ENCODE peak calls at places on chromosome 13, in six cellular contexts. One of them, this sample, is unnamed. For H3K27me3, the result is how much of the 10 kb centered on the place peaks cover.

GRCh38 chr13:76570485-76570884 is 315.7 kb downstream of the KCTD12 start:
- DNase-seq in AG04450: no peak
- DNase-seq in cardiac muscle cell: no peak
- DNase-seq in left ventricle myocardium inferior: no peak
- DNase-seq in adrenal gland: no peak
- DNase-seq in heart left ventricle: no peak
- DNase-seq in this sample: no peak

GRCh38 chr13:41310963-41311606 is at the start of gene NAA16:
- DNase-seq in AG04450: peak
- DNase-seq in cardiac muscle cell: peak
- DNase-seq in left ventricle myocardium inferior: peak
- DNase-seq in adrenal gland: peak
- DNase-seq in heart left ventricle: peak
- DNase-seq in this sample: peak

GRCh38 chr13:109698779-109699178 is 87.6 kb downstream of the IRS2 start:
- DNase-seq in AG04450: no peak
- DNase-seq in cardiac muscle cell: no peak
- DNase-seq in left ventricle myocardium inferior: no peak
- DNase-seq in adrenal gland: no peak
- DNase-seq in heart left ventricle: no peak
- DNase-seq in this sample: no peak

GRCh38 chr13:105343134-105343806 is 1192.2 kb downstream of the EFNB2 start:
- DNase-seq in AG04450: no peak
- DNase-seq in cardiac muscle cell: no peak
- DNase-seq in left ventricle myocardium inferior: no peak
- DNase-seq in adrenal gland: no peak
- DNase-seq in heart left ventricle: no peak
- DNase-seq in this sample: peak

GRCh38 chr13:109804654-109805053 is 18.3 kb upstream of the IRS2 start:
- DNase-seq in AG04450: no peak
- DNase-seq in cardiac muscle cell: no peak
- DNase-seq in left ventricle myocardium inferior: no peak
- DNase-seq in adrenal gland: no peak
- DNase-seq in heart left ventricle: no peak
- DNase-seq in this sample: no peak

GRCh38 chr13:75643693-75644092 is 7.6 kb downstream of the LMO7 start:
- DNase-seq in AG04450: no peak
- DNase-seq in cardiac muscle cell: no peak
- DNase-seq in left ventricle myocardium inferior: no peak
- DNase-seq in adrenal gland: no peak
- DNase-seq in heart left ventricle: no peak
- DNase-seq in this sample: no peak

GRCh38 chr13:82803341-82803740 is 1078.9 kb downstream of the SLITRK1 start:
- DNase-seq in AG04450: no peak
- DNase-seq in cardiac muscle cell: no peak
- DNase-seq in left ventricle myocardium inferior: no peak
- DNase-seq in adrenal gland: no peak
- DNase-seq in heart left ventricle: no peak
- DNase-seq in this sample: no peak

GRCh38 chr13:37473035-37473434 is 125.5 kb downstream of the POSTN start:
- DNase-seq in AG04450: no peak
- DNase-seq in cardiac muscle cell: no peak
- DNase-seq in left ventricle myocardium inferior: no peak
- DNase-seq in adrenal gland: no peak
- DNase-seq in heart left ventricle: no peak
- DNase-seq in this sample: no peak

GRCh38 chr13:29046588-29046987 is 226.4 kb downstream of the MTUS2 start:
- DNase-seq in AG04450: no peak
- DNase-seq in cardiac muscle cell: peak
- DNase-seq in left ventricle myocardium inferior: no peak
- DNase-seq in adrenal gland: no peak
- DNase-seq in heart left ventricle: no peak
- DNase-seq in this sample: no peak

GRCh38 chr13:32791545-32792172 is 205.4 kb downstream of the PDS5B start:
- DNase-seq in AG04450: no peak
- DNase-seq in cardiac muscle cell: no peak
- DNase-seq in left ventricle myocardium inferior: no peak
- DNase-seq in adrenal gland: no peak
- DNase-seq in heart left ventricle: no peak
- DNase-seq in this sample: no peak

GRCh38 chr13:32021785-32022184 is 9.8 kb upstream of the FRY start:
- DNase-seq in AG04450: no peak
- DNase-seq in cardiac muscle cell: no peak
- DNase-seq in left ventricle myocardium inferior: no peak
- DNase-seq in adrenal gland: no peak
- DNase-seq in heart left ventricle: no peak
- DNase-seq in this sample: no peak

GRCh38 chr13:46698015-46698414 is 98.9 kb downstream of the ESD start:
- DNase-seq in AG04450: no peak
- DNase-seq in cardiac muscle cell: no peak
- DNase-seq in left ventricle myocardium inferior: peak
- DNase-seq in adrenal gland: peak
- DNase-seq in heart left ventricle: peak
- DNase-seq in this sample: no peak

GRCh38 chr13:42064259-42064658 is 15.8 kb downstream of the DGKH start:
- DNase-seq in AG04450: no peak
- DNase-seq in cardiac muscle cell: no peak
- DNase-seq in left ventricle myocardium inferior: no peak
- DNase-seq in adrenal gland: no peak
- DNase-seq in heart left ventricle: no peak
- DNase-seq in this sample: peak

GRCh38 chr13:114067886-114068722 is 64.3 kb downstream of the RASA3 start:
- DNase-seq in AG04450: no peak
- DNase-seq in cardiac muscle cell: no peak
- DNase-seq in left ventricle myocardium inferior: no peak
- DNase-seq in adrenal gland: peak
- DNase-seq in heart left ventricle: peak
- DNase-seq in this sample: no peak

GRCh38 chr13:48317511-48317981 is 14.0 kb downstream of the RB1 start:
- DNase-seq in AG04450: no peak
- DNase-seq in cardiac muscle cell: no peak
- DNase-seq in left ventricle myocardium inferior: peak
- DNase-seq in adrenal gland: no peak
- DNase-seq in heart left ventricle: no peak
- DNase-seq in this sample: no peak

GRCh38 chr13:110187501-110188161 is 119.3 kb downstream of the COL4A1 start:
- DNase-seq in AG04450: peak
- DNase-seq in cardiac muscle cell: peak
- DNase-seq in left ventricle myocardium inferior: peak
- DNase-seq in adrenal gland: peak
- DNase-seq in heart left ventricle: peak
- DNase-seq in this sample: peak

GRCh38 chr13:80469841-80470378 is 129.0 kb upstream of the SPRY2 start:
- DNase-seq in AG04450: no peak
- DNase-seq in cardiac muscle cell: no peak
- DNase-seq in left ventricle myocardium inferior: peak
- DNase-seq in adrenal gland: peak
- DNase-seq in heart left ventricle: peak
- DNase-seq in this sample: peak

GRCh38 chr13:27929868-27930267 is 10.1 kb downstream of the PDX1 start:
- DNase-seq in AG04450: no peak
- DNase-seq in cardiac muscle cell: no peak
- DNase-seq in left ventricle myocardium inferior: no peak
- DNase-seq in adrenal gland: no peak
- DNase-seq in heart left ventricle: no peak
- DNase-seq in this sample: no peak
- H3K27me3 ChIP-seq in AG04450: half or more
- H3K27me3 ChIP-seq in cardiac muscle cell: half or more
- H3K27me3 ChIP-seq in left ventricle myocardium inferior: half or more
- H3K27me3 ChIP-seq in adrenal gland: half or more
- H3K27me3 ChIP-seq in heart left ventricle: half or more
- H3K27me3 ChIP-seq in this sample: half or more

GRCh38 chr13:94712287-94712811 is at the start of gene SOX21:
- DNase-seq in AG04450: no peak
- DNase-seq in cardiac muscle cell: no peak
- DNase-seq in left ventricle myocardium inferior: no peak
- DNase-seq in adrenal gland: no peak
- DNase-seq in heart left ventricle: no peak
- DNase-seq in this sample: no peak

GRCh38 chr13:94710081-94710809 is 2.1 kb downstream of the SOX21 start:
- DNase-seq in AG04450: no peak
- DNase-seq in cardiac muscle cell: no peak
- DNase-seq in left ventricle myocardium inferior: no peak
- DNase-seq in adrenal gland: no peak
- DNase-seq in heart left ventricle: no peak
- DNase-seq in this sample: no peak

GRCh38 chr13:94710881-94711560 is 1.3 kb downstream of the SOX21 start:
- DNase-seq in AG04450: no peak
- DNase-seq in cardiac muscle cell: no peak
- DNase-seq in left ventricle myocardium inferior: no peak
- DNase-seq in adrenal gland: no peak
- DNase-seq in heart left ventricle: no peak
- DNase-seq in this sample: no peak

GRCh38 chr13:94712812-94713555 is 639 bp upstream of the SOX21 start:
- DNase-seq in AG04450: no peak
- DNase-seq in cardiac muscle cell: peak
- DNase-seq in left ventricle myocardium inferior: no peak
- DNase-seq in adrenal gland: peak
- DNase-seq in heart left ventricle: no peak
- DNase-seq in this sample: no peak

GRCh38 chr13:94711561-94712286 is 621 bp downstream of the SOX21 start:
- DNase-seq in AG04450: no peak
- DNase-seq in cardiac muscle cell: no peak
- DNase-seq in left ventricle myocardium inferior: no peak
- DNase-seq in adrenal gland: no peak
- DNase-seq in heart left ventricle: no peak
- DNase-seq in this sample: no peak
- H3K27me3 ChIP-seq in AG04450: half or more
- H3K27me3 ChIP-seq in cardiac muscle cell: half or more
- H3K27me3 ChIP-seq in left ventricle myocardium inferior: half or more
- H3K27me3 ChIP-seq in adrenal gland: half or more
- H3K27me3 ChIP-seq in heart left ventricle: half or more
- H3K27me3 ChIP-seq in this sample: half or more

DNA sequence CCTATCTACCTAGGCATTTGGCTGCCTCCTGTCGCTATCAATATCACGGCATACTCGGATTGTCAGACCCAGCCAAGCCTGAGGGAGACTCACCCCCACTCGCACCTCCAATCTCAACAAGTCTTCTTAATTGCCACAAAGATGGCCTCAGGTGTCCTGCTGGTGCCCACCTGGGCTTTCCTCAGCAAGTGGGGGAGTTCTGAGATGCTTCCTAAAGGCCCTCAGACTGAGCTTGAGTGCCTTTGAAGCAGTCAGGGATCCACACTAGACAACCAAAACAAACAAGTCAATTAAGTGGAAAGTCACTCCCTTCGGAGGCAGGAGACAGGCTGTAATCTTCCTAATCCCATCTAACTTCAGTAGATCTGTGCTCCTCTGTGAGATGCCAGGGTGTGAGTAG is 68.4 kb upstream of the SERP2 start:
- DNase-seq in AG04450: no peak
- DNase-seq in cardiac muscle cell: no peak
- DNase-seq in left ventricle myocardium inferior: no peak
- DNase-seq in adrenal gland: no peak
- DNase-seq in heart left ventricle: no peak
- DNase-seq in this sample: no peak
- H3K27me3 ChIP-seq in AG04450: under half
- H3K27me3 ChIP-seq in cardiac muscle cell: under half
- H3K27me3 ChIP-seq in left ventricle myocardium inferior: under half
- H3K27me3 ChIP-seq in adrenal gland: under half
- H3K27me3 ChIP-seq in heart left ventricle: under half
- H3K27me3 ChIP-seq in this sample: under half

DNA sequence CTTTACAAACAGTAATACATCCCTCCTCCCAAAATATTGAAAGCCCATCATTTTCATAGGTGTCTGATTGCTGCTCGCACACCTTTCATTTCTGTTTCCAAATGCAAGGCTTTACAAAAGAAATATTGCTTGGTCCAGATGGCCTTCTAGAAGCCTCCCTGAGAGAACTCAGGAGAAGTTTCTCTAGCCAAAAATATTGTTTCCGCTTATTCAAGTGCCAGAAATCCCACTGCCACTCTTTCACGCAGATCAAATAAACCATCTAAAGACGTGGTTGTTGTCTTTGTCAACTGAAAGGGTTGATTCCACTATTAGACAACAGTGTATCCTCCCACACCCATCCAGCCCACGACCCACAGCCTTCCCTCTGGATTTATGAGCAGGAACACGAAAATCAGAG is 96.2 kb downstream of the ZIC5 start:
- DNase-seq in AG04450: no peak
- DNase-seq in cardiac muscle cell: no peak
- DNase-seq in left ventricle myocardium inferior: no peak
- DNase-seq in adrenal gland: no peak
- DNase-seq in heart left ventricle: no peak
- DNase-seq in this sample: no peak
- H3K27me3 ChIP-seq in AG04450: under half
- H3K27me3 ChIP-seq in cardiac muscle cell: under half
- H3K27me3 ChIP-seq in left ventricle myocardium inferior: under half
- H3K27me3 ChIP-seq in adrenal gland: under half
- H3K27me3 ChIP-seq in heart left ventricle: under half
- H3K27me3 ChIP-seq in this sample: under half

GRCh38 chr13:112056739-112057433 is 10.1 kb upstream of the SOX1 start:
- DNase-seq in AG04450: no peak
- DNase-seq in cardiac muscle cell: no peak
- DNase-seq in left ventricle myocardium inferior: no peak
- DNase-seq in adrenal gland: no peak
- DNase-seq in heart left ventricle: no peak
- DNase-seq in this sample: no peak
- H3K27me3 ChIP-seq in AG04450: half or more
- H3K27me3 ChIP-seq in cardiac muscle cell: half or more
- H3K27me3 ChIP-seq in left ventricle myocardium inferior: half or more
- H3K27me3 ChIP-seq in adrenal gland: half or more
- H3K27me3 ChIP-seq in heart left ventricle: half or more
- H3K27me3 ChIP-seq in this sample: half or more

GRCh38 chr13:25463496-25463895 is 91.7 kb downstream of the ATP8A2 start:
- DNase-seq in AG04450: no peak
- DNase-seq in cardiac muscle cell: no peak
- DNase-seq in left ventricle myocardium inferior: no peak
- DNase-seq in adrenal gland: no peak
- DNase-seq in heart left ventricle: no peak
- DNase-seq in this sample: peak

GRCh38 chr13:25462301-25463125 is 90.7 kb downstream of the ATP8A2 start:
- DNase-seq in AG04450: no peak
- DNase-seq in cardiac muscle cell: no peak
- DNase-seq in left ventricle myocardium inferior: no peak
- DNase-seq in adrenal gland: no peak
- DNase-seq in heart left ventricle: no peak
- DNase-seq in this sample: no peak

GRCh38 chr13:25469179-25469545 is 97.4 kb downstream of the ATP8A2 start:
- DNase-seq in AG04450: no peak
- DNase-seq in cardiac muscle cell: no peak
- DNase-seq in left ventricle myocardium inferior: no peak
- DNase-seq in adrenal gland: no peak
- DNase-seq in heart left ventricle: no peak
- DNase-seq in this sample: no peak

GRCh38 chr13:25468330-25469178 is 96.8 kb downstream of the ATP8A2 start:
- DNase-seq in AG04450: no peak
- DNase-seq in cardiac muscle cell: peak
- DNase-seq in left ventricle myocardium inferior: no peak
- DNase-seq in adrenal gland: no peak
- DNase-seq in heart left ventricle: no peak
- DNase-seq in this sample: no peak

DNA sequence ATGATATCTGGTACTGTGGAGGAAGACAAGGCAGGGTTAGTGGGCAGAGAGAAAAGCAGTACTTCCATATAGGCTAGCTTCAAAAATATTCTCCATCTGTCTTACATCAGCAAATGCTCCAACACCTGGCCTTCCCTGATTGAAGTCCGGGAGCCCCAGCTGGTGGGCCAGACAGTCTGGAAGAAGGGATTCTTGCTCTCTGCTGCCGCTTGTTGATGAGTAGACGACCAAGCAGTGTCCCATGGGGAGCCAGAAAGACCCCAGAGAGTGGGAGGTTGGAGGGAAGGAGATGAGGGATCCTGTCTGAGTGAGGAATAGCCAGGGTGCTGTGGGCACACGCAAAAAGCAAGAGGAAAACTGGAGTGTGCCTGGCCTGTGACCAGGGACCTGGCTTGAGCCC is 95.1 kb downstream of the ATP8A2 start:
- DNase-seq in AG04450: no peak
- DNase-seq in cardiac muscle cell: no peak
- DNase-seq in left ventricle myocardium inferior: no peak
- DNase-seq in adrenal gland: no peak
- DNase-seq in heart left ventricle: no peak
- DNase-seq in this sample: no peak
- H3K27me3 ChIP-seq in AG04450: under half
- H3K27me3 ChIP-seq in cardiac muscle cell: half or more
- H3K27me3 ChIP-seq in left ventricle myocardium inferior: half or more
- H3K27me3 ChIP-seq in adrenal gland: under half
- H3K27me3 ChIP-seq in heart left ventricle: under half
- H3K27me3 ChIP-seq in this sample: under half